ENCODE peak calls at places on chromosomes 5 and 9, in four cellular contexts. Q, P, D and F are unnamed samples.

GRCh38 chr5:38641003-38641402 is 84.6 kb upstream of the LIFR start:
- DNase-seq in Q (no peak), P (no peak), D (no peak), F (no peak)

GRCh38 chr9:14400658-14400995 is 86.7 kb upstream of the NFIB start:
- DNase-seq in Q (peak; percentile 35), P (no peak), D (peak; percentile 62), F (peak; percentile 48)

GRCh38 chr5:140135127-140135526 is 9.4 kb downstream of the IGIP start:
- DNase-seq in Q (no peak), P (no peak), D (no peak), F (no peak)

GRCh38 chr9:27784999-27785713 is 211.9 kb upstream of the C9orf72 start:
- DNase-seq in Q (no peak), P (peak; percentile 13), D (no peak), F (no peak)

GRCh38 chr9:125747053-125747764 is at the start of gene PBX3:
- DNase-seq in Q (no peak), P (no peak), D (no peak), F (peak; percentile 55)

GRCh38 chr9:134192951-134193731 is 28.8 kb upstream of the RNU6ATAC start:
- DNase-seq in Q (no peak), P (no peak), D (no peak), F (no peak)

GRCh38 chr9:34098307-34098706 is 28.2 kb downstream of the DCAF12 start:
- DNase-seq in Q (no peak), P (peak; percentile 27), D (no peak), F (no peak)

GRCh38 chr5:7884491-7885273 is 15.7 kb downstream of the MTRR start:
- DNase-seq in Q (no peak), P (no peak), D (no peak), F (no peak)

GRCh38 chr9:15492485-15493150 is 18.2 kb downstream of the PSIP1 start:
- DNase-seq in Q (no peak), P (no peak), D (no peak), F (no peak)

GRCh38 chr5:180133971-180134508 is 62.5 kb upstream of the RNF130 start:
- DNase-seq in Q (no peak), P (no peak), D (no peak), F (no peak)

GRCh38 chr5:128965638-128966302 is 482 bp downstream of the SLC27A6 start:
- DNase-seq in Q (no peak), P (no peak), D (no peak), F (peak; percentile 4)

GRCh38 chr9:133163559-133164208 is at the start of gene GBGT1:
- DNase-seq in Q (no peak), P (no peak), D (no peak), F (peak; percentile 77)

GRCh38 chr9:129221233-129221632 is 43.2 kb upstream of the IER5L start:
- DNase-seq in Q (no peak), P (no peak), D (no peak), F (no peak)
- TF ChIP-seq CBX5 in Q (no peak), P (no peak), D (no peak), F (no peak)

GRCh38 chr9:69919461-69920061 is 98.9 kb downstream of the CFAP95 start:
- DNase-seq in Q (peak; percentile 50), P (no peak), D (no peak), F (peak; percentile 30)
- TF ChIP-seq CBX5 in Q (no peak), P (no peak), D (no peak), F (no peak)

GRCh38 chr9:114078781-114079156 is 669 bp upstream of the AMBP start:
- DNase-seq in Q (no peak), P (no peak), D (no peak), F (no peak)

GRCh38 chr9:114077162-114077837 is 800 bp downstream of the AMBP start:
- DNase-seq in Q (no peak), P (no peak), D (no peak), F (no peak)

GRCh38 chr9:114080195-114080772 is 2.2 kb upstream of the AMBP start:
- DNase-seq in Q (no peak), P (no peak), D (no peak), F (no peak)

GRCh38 chr9:114076237-114077161 is 1.6 kb downstream of the AMBP start:
- DNase-seq in Q (peak; percentile 45), P (no peak), D (no peak), F (no peak)

DNA sequence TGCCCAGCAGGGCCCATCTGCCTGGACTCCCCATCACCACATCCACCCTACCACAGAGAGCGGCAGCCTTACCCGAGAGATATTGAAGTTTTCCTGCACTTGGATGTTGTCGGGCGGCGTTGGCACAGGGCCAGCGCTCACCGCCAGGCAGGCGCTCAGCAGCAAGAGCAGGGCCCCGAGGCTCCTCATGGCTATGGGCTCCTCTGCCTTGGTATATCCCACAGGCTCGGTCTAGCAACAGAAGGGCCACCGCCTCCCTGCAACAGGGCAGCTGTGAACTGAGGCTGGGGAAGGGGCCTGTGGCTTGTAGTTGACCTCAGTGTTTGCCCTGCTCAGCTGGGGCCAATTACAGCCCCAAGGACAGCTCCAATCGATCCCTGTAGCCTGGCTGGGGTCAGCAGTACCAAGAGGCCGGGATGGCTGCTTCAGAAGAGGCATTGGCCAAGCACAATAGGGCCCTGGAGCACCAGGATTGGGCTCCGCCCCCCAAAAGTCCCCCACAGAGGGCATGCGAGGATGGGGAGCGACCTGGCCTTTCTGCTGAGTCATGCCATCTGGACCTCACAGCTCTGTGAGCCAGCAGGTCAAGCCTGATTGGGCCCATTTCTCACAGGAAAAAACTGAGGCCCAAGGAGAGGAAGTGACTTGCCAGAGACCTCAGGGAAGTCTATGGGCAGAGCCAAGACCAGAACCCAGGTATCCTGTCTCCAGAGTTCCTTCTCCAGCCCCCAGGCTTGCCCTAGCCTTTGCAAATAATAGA is at the start of gene AMBP:
- DNase-seq in Q (peak; percentile 96), P (no peak), D (no peak), F (peak; percentile 41)
- TF ChIP-seq CBX5 in Q (peak; percentile 89), P (no peak), D (no peak), F (no peak)

DNA sequence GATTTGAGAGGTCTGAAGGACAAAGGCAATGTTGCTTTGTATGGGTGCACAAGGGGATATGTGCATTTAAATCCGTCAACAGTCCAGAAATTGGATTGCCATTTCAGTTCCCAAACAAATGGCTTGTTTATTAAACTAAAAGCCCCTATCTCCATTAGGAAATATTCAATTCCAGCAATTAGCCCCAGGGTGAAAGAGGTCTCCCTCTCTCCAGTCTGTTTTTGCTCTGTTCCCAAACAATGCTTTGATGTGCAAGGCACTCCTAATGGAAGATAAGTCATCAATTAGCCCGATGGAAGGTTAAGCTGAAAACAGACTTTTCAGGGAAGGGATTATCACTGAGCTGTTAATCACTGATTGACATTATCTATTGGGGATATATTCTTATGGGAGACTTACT is 101.3 kb downstream of the C9orf152 start:
- DNase-seq in Q (no peak), P (no peak), D (no peak), F (no peak)
- TF ChIP-seq CBX5 in Q (no peak), P (no peak), D (no peak), F (no peak)

GRCh38 chr5:131630963-131631350 is 4.1 kb downstream of the RAPGEF6 start:
- DNase-seq in Q (no peak), P (no peak), D (no peak), F (no peak)
- TF ChIP-seq CBX5 in Q (no peak), P (no peak), D (no peak), F (no peak)

DNA sequence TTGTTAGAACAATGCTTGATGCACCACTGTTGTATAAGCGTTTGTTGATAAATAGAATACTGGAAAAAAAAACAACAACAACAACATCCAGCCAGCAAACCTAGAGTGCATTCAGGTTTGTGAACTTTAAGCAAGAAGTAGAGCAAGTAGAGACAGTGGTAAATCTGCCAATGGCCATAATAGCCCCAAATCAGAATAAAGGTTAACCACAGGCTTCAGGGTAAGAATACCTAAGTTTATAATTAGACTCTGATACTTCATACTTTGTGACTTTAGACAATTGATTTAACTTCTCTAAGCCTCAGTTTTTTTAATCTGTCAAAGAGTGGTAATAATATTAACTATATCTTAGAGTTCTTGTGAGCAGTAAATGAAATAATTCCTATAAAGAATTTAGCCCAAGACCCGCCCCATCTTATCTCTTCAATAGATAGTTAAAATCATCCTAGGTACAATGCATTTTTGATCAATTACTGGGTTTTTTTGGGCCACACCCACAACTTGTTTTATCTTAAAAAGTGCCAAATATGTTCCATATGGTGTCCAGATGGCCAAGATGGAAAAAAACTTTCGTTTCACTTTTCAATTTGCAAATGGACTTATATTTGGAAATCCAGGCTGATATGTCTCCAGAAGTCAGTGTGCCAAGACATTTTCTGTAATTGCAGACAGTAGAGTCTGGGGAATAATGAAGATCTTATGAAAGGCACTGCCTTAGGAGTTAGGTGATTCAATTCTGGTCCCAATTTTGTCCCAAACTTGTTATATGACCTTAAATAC is 24.5 kb upstream of the DPYSL3 start:
- DNase-seq in Q (no peak), P (no peak), D (no peak), F (no peak)
- TF ChIP-seq CBX5 in Q (no peak), P (no peak), D (no peak), F (no peak)

DNA sequence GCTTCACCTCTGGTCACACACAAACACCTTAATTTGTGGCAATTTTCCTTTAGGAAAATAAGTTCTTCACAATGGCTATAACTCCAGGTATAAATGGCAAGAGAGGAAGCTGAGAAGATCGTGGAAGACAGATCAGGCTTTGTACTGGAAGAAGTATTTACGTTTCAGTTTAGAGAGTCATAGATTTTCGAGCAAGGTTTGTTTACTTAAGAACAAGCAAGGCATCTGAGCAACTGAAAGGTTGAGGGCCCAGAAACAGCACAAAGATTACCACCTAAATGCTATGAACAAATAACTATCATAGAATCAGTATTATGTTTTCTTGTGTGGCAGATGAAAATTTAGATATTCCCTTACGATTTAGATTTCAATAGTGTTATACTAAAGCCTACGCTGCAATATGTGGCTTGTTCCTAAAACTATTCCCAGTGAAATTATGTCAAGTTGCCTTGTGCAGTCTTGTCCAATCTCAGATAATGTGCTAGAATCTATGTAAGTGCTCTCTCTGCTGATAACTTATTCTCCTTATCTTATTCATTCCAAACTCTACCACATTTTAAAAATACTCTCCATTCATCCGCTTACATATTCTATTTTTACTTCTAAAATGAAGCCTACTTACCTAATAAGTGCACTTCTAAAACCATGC is 6.7 kb downstream of the SLCO4C1 start:
- DNase-seq in Q (peak; percentile 15), P (no peak), D (no peak), F (no peak)
- TF ChIP-seq CBX5 in Q (no peak), P (no peak), D (no peak), F (no peak)